ENCODE peak calls at places on chromosomes 1 and 21, in five cellular contexts. One of them, this sample, is unnamed.

GRCh38 chr1:168236836-168237611 is 11.2 kb downstream of the SFT2D2 start:
- DNase-seq in HepG2: no peak
- DNase-seq in GM12878: no peak
- DNase-seq in K562: no peak
- DNase-seq in H1: no peak
- DNase-seq in this sample: no peak

GRCh38 chr1:199040499-199040898 is 401.7 kb downstream of the PTPRC start:
- DNase-seq in HepG2: no peak
- DNase-seq in GM12878: no peak
- DNase-seq in K562: no peak
- DNase-seq in H1: no peak
- DNase-seq in this sample: no peak

GRCh38 chr1:62903522-62903921 is 119.6 kb downstream of the ATG4C start:
- DNase-seq in HepG2: no peak
- DNase-seq in GM12878: no peak
- DNase-seq in K562: no peak
- DNase-seq in H1: no peak
- DNase-seq in this sample: no peak

GRCh38 chr1:182301467-182302198 is 90.0 kb downstream of the GLUL start:
- DNase-seq in HepG2: peak
- DNase-seq in GM12878: no peak
- DNase-seq in K562: peak
- DNase-seq in H1: no peak
- DNase-seq in this sample: peak

GRCh38 chr1:240294566-240294965 is 202.9 kb downstream of the FMN2 start:
- DNase-seq in HepG2: no peak
- DNase-seq in GM12878: no peak
- DNase-seq in K562: no peak
- DNase-seq in H1: peak
- DNase-seq in this sample: no peak

GRCh38 chr1:234533034-234533571 is 54.1 kb upstream of the TARBP1 start:
- DNase-seq in HepG2: no peak
- DNase-seq in GM12878: no peak
- DNase-seq in K562: no peak
- DNase-seq in H1: no peak
- DNase-seq in this sample: no peak

GRCh38 chr1:11682287-11682771 is 1.4 kb upstream of the MAD2L2 start:
- DNase-seq in HepG2: no peak
- DNase-seq in GM12878: no peak
- DNase-seq in K562: no peak
- DNase-seq in H1: peak
- DNase-seq in this sample: no peak

GRCh38 chr1:77948841-77949424 is 29.9 kb downstream of the FUBP1 start:
- DNase-seq in HepG2: peak
- DNase-seq in GM12878: no peak
- DNase-seq in K562: peak
- DNase-seq in H1: no peak
- DNase-seq in this sample: peak

GRCh38 chr1:117754061-117754969 is 148.5 kb downstream of the TENT5C start:
- DNase-seq in HepG2: peak
- DNase-seq in GM12878: no peak
- DNase-seq in K562: peak
- DNase-seq in H1: peak
- DNase-seq in this sample: peak

GRCh38 chr1:156741613-156741983 is 710 bp upstream of the MRPL24 start:
- DNase-seq in HepG2: no peak
- DNase-seq in GM12878: no peak
- DNase-seq in K562: no peak
- DNase-seq in H1: no peak
- DNase-seq in this sample: no peak

GRCh38 chr1:153933420-153933819 is 10.6 kb upstream of the GATAD2B start:
- DNase-seq in HepG2: no peak
- DNase-seq in GM12878: no peak
- DNase-seq in K562: no peak
- DNase-seq in H1: no peak
- DNase-seq in this sample: no peak

GRCh38 chr1:89884718-89885596 is 64.1 kb downstream of the LRRC8D start:
- DNase-seq in HepG2: no peak
- DNase-seq in GM12878: no peak
- DNase-seq in K562: no peak
- DNase-seq in H1: no peak
- DNase-seq in this sample: no peak

GRCh38 chr1:184827600-184828368 is 73.1 kb upstream of the EDEM3 start:
- DNase-seq in HepG2: no peak
- DNase-seq in GM12878: no peak
- DNase-seq in K562: no peak
- DNase-seq in H1: no peak
- DNase-seq in this sample: no peak
- TF ChIP-seq SRF in HepG2: no peak
- TF ChIP-seq SRF in GM12878: no peak
- TF ChIP-seq SRF in K562: no peak
- TF ChIP-seq SRF in H1: no peak
- TF ChIP-seq SRF in this sample: no peak

GRCh38 chr1:202624088-202624780 is 86.0 kb downstream of the SYT2 start:
- DNase-seq in HepG2: no peak
- DNase-seq in GM12878: no peak
- DNase-seq in K562: no peak
- DNase-seq in H1: no peak
- DNase-seq in this sample: no peak
- TF ChIP-seq SRF in HepG2: no peak
- TF ChIP-seq SRF in GM12878: no peak
- TF ChIP-seq SRF in K562: no peak
- TF ChIP-seq SRF in H1: no peak
- TF ChIP-seq SRF in this sample: no peak

GRCh38 chr1:119870917-119871486 is 25.3 kb downstream of the ADAM30 start:
- DNase-seq in HepG2: peak
- DNase-seq in GM12878: no peak
- DNase-seq in K562: peak
- DNase-seq in H1: peak
- DNase-seq in this sample: peak

GRCh38 chr1:119873166-119874025 is 22.9 kb downstream of the ADAM30 start:
- DNase-seq in HepG2: no peak
- DNase-seq in GM12878: no peak
- DNase-seq in K562: no peak
- DNase-seq in H1: no peak
- DNase-seq in this sample: no peak

GRCh38 chr1:119874186-119874585 is 22.1 kb downstream of the ADAM30 start:
- DNase-seq in HepG2: no peak
- DNase-seq in GM12878: no peak
- DNase-seq in K562: no peak
- DNase-seq in H1: no peak
- DNase-seq in this sample: no peak

GRCh38 chr1:119869962-119870361 is 26.4 kb downstream of the ADAM30 start:
- DNase-seq in HepG2: no peak
- DNase-seq in GM12878: no peak
- DNase-seq in K562: no peak
- DNase-seq in H1: no peak
- DNase-seq in this sample: no peak

DNA sequence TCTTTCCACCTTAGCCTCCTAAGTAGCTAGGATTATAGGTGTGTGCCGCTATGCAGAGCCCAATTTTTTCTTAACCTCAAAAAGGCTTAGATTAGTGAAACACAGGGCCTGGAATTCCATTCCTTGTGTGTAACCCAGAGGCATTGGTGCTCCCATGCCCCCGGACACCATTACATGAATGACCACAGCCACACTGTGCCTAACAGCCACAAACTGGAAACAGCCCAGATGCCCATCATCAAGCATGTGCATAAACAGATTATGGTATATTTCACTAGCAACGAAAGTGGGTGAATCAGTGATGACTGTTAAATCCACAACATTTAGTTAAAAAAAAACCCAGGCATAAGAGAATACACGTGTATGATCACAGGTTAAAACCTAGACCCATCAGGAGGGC is 24.4 kb downstream of the ADAM30 start:
- DNase-seq in HepG2: no peak
- DNase-seq in GM12878: no peak
- DNase-seq in K562: no peak
- DNase-seq in H1: no peak
- DNase-seq in this sample: no peak
- TF ChIP-seq SRF in HepG2: no peak
- TF ChIP-seq SRF in GM12878: no peak
- TF ChIP-seq SRF in K562: no peak
- TF ChIP-seq SRF in H1: no peak
- TF ChIP-seq SRF in this sample: no peak

GRCh38 chr21:46551636-46552241 is 53.1 kb downstream of the S100B start:
- DNase-seq in HepG2: no peak
- DNase-seq in GM12878: no peak
- DNase-seq in K562: no peak
- DNase-seq in H1: peak
- DNase-seq in this sample: no peak
- TF ChIP-seq SRF in HepG2: no peak
- TF ChIP-seq SRF in GM12878: no peak
- TF ChIP-seq SRF in K562: no peak
- TF ChIP-seq SRF in H1: no peak
- TF ChIP-seq SRF in this sample: no peak

DNA sequence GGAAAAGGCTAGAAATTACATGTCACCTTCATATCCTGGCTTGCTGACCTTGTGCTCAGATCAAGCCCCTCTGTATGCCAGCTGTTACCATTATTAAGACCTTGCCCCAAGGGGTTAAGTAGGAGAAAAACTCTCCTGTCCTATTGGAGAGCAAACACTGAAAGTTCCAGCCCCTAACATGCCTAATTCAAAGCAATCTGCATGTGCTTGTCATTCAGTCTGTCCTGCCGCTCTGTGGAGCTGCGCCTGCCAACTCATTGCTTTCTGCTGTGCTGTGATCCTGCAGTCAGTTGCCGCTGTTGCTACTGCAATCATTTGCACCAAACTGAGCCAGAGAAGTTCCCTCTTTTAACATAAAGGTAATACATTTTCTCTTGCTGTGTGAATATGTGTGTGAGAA is 113.4 kb downstream of the DISP1 start:
- DNase-seq in HepG2: peak
- DNase-seq in GM12878: no peak
- DNase-seq in K562: no peak
- DNase-seq in H1: peak
- DNase-seq in this sample: no peak
- TF ChIP-seq SRF in HepG2: no peak
- TF ChIP-seq SRF in GM12878: no peak
- TF ChIP-seq SRF in K562: no peak
- TF ChIP-seq SRF in H1: no peak
- TF ChIP-seq SRF in this sample: no peak

GRCh38 chr1:27297903-27298302 is 24.1 kb upstream of the TMEM222 start:
- DNase-seq in HepG2: no peak
- DNase-seq in GM12878: no peak
- DNase-seq in K562: no peak
- DNase-seq in H1: no peak
- DNase-seq in this sample: no peak

GRCh38 chr1:27300341-27301051 is 21.5 kb upstream of the TMEM222 start:
- DNase-seq in HepG2: peak
- DNase-seq in GM12878: peak
- DNase-seq in K562: peak
- DNase-seq in H1: peak
- DNase-seq in this sample: peak

GRCh38 chr1:27298632-27299384 is 23.2 kb upstream of the TMEM222 start:
- DNase-seq in HepG2: no peak
- DNase-seq in GM12878: no peak
- DNase-seq in K562: no peak
- DNase-seq in H1: no peak
- DNase-seq in this sample: no peak

GRCh38 chr1:27301052-27301422 is 20.9 kb upstream of the TMEM222 start:
- DNase-seq in HepG2: no peak
- DNase-seq in GM12878: no peak
- DNase-seq in K562: no peak
- DNase-seq in H1: no peak
- DNase-seq in this sample: no peak

GRCh38 chr1:27299385-27300252 is 22.3 kb upstream of the TMEM222 start:
- DNase-seq in HepG2: peak
- DNase-seq in GM12878: no peak
- DNase-seq in K562: no peak
- DNase-seq in H1: no peak
- DNase-seq in this sample: no peak
- TF ChIP-seq SRF in HepG2: no peak
- TF ChIP-seq SRF in GM12878: no peak
- TF ChIP-seq SRF in K562: no peak
- TF ChIP-seq SRF in H1: no peak
- TF ChIP-seq SRF in this sample: no peak

DNA sequence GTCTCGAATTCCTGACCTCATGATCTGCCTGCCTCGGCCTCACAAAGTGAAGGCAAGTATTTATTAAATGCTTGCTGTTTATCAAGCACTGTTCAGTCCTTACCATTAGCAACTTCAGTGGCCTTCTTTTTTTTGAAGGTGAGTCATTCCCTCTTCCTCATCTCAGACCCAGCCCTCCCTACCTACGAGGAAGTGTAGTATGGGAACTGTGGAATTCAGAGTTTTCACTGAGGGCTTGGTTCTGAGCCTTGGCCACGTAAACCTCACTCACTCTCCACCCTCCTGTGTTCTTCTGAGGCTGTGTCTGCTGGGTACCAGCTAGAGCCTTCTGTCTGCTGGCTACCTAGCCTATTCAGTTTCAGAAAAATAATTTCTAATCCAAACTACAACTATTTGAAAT is 218.3 kb upstream of the SGIP1 start:
- DNase-seq in HepG2: no peak
- DNase-seq in GM12878: no peak
- DNase-seq in K562: no peak
- DNase-seq in H1: no peak
- DNase-seq in this sample: peak
- TF ChIP-seq SRF in HepG2: no peak
- TF ChIP-seq SRF in GM12878: no peak
- TF ChIP-seq SRF in K562: no peak
- TF ChIP-seq SRF in H1: no peak
- TF ChIP-seq SRF in this sample: no peak

DNA sequence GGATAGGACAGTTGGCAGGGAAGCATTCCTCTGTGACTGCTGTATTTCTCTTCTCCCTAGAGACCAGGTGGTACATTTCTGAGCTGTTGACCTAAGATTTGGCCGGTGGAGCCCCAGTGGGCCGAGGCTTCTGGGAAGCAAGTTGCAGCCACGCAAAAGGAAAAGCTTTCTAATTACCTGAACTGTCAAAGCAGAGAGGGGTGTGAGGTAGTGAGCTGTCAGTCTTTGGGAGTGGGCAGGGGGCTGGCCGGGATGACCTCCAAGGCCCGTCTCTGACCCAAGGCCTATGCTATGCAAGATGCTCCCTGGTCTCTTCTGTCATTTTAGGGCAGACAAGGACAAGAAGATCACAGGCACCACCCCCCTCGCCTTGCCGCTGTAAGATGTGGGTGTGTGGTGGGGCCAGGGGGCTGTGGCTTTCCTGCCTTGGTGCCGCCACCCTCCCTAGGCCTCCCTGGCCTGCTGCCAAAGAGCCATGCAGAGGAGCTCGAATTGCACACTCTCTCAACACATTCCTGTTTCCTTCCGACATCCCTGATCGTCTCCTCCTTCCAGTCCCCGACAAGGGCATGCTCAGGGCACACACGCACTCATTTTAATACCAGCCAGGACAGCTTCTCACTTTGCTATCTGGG is 7.7 kb downstream of the PADI1 start:
- DNase-seq in HepG2: no peak
- DNase-seq in GM12878: no peak
- DNase-seq in K562: no peak
- DNase-seq in H1: no peak
- DNase-seq in this sample: no peak
- TF ChIP-seq SRF in HepG2: no peak
- TF ChIP-seq SRF in GM12878: no peak
- TF ChIP-seq SRF in K562: no peak
- TF ChIP-seq SRF in H1: no peak
- TF ChIP-seq SRF in this sample: no peak

This sample was measured in HCT116.